ENCODE peak calls at places on chromosomes 12 and 14, in nine cellular contexts. Z is H1, B is endothelial cell of umbilical vein, O is suprapubic skin, K is uterus, G is IMR-90, X is heart left ventricle, P is A549, C is lower leg skin. E is an unnamed sample.

GRCh38 chr12:101696477-101697196 is 803 bp upstream of the CHPT1 start:
- DNase-seq in B (no peak), P (peak), Z (no peak), K (peak), C (peak), X (peak), O (peak), G (no peak), E (no peak)

GRCh38 chr14:66508846-66509621 is 1.1 kb downstream of the GPHN start:
- DNase-seq in C (peak), O (peak), G (peak), Z (no peak), X (peak), B (peak), K (peak), P (peak), E (no peak)

GRCh38 chr14:53715390-53715730 is 241.3 kb downstream of the BMP4 start:
- DNase-seq in P (peak), Z (no peak), K (no peak), O (no peak), B (peak), G (peak), X (no peak), C (no peak), E (no peak)

GRCh38 chr14:65258391-65258790 is 154.1 kb upstream of the FUT8 start:
- DNase-seq in B (peak), Z (no peak), G (peak), X (no peak), O (no peak), P (peak), C (no peak), K (no peak), E (no peak)

GRCh38 chr12:42918387-42918786 is 328.8 kb upstream of the PRICKLE1 start:
- DNase-seq in X (no peak), P (no peak), C (no peak), Z (no peak), K (no peak), B (no peak), O (no peak), G (no peak), E (no peak)

GRCh38 chr12:51666696-51667095 is 75.7 kb downstream of the SCN8A start:
- DNase-seq in G (peak), K (no peak), P (no peak), X (no peak), Z (no peak), O (no peak), C (no peak), B (no peak), E (no peak)

GRCh38 chr12:23462546-23462945 is 486.9 kb downstream of the SOX5 start:
- DNase-seq in K (no peak), O (no peak), Z (no peak), C (no peak), G (no peak), P (no peak), B (no peak), X (no peak), E (no peak)

GRCh38 chr12:74489543-74489942 is 48.1 kb upstream of the ATXN7L3B start:
- DNase-seq in K (no peak), X (no peak), C (no peak), Z (no peak), P (no peak), O (no peak), B (no peak), G (no peak), E (no peak)

GRCh38 chr14:38210168-38210567 is 2.5 kb downstream of the SSTR1 start:
- DNase-seq in Z (no peak), O (no peak), B (peak), C (no peak), P (no peak), K (no peak), X (peak), G (peak), E (no peak)

GRCh38 chr12:6285532-6286306 is 24.8 kb upstream of the PLEKHG6 start:
- DNase-seq in C (no peak), K (no peak), P (no peak), G (peak), Z (no peak), X (no peak), O (no peak), B (no peak), E (no peak)

GRCh38 chr12:67498981-67499380 is 149.6 kb upstream of the DYRK2 start:
- DNase-seq in B (no peak), G (no peak), P (no peak), Z (no peak), O (no peak), K (no peak), C (no peak), X (no peak), E (no peak)

GRCh38 chr12:100329800-100330199 is 27.1 kb upstream of the SLC17A8 start:
- DNase-seq in X (no peak), C (no peak), B (no peak), G (no peak), Z (no peak), P (no peak), O (no peak), K (no peak), E (no peak)

GRCh38 chr14:68109132-68109531 is 289.6 kb downstream of the RAD51B start:
- DNase-seq in G (peak), C (no peak), B (peak), P (no peak), Z (no peak), O (no peak), K (no peak), X (no peak), E (no peak)

GRCh38 chr12:124774054-124774461 is 89.6 kb downstream of the SCARB1 start:
- DNase-seq in O (no peak), B (no peak), C (no peak), P (no peak), Z (no peak), X (no peak), K (no peak), G (no peak), E (no peak)

GRCh38 chr12:1837541-1838206 is 17.3 kb downstream of the LRTM2 start:
- DNase-seq in G (peak), P (no peak), K (no peak), B (peak), C (no peak), Z (no peak), O (no peak), X (no peak), E (no peak)

GRCh38 chr12:32983968-32984367 is 87.4 kb upstream of the PKP2 start:
- DNase-seq in Z (peak), K (no peak), G (no peak), B (no peak), P (no peak), O (no peak), X (no peak), C (no peak), E (no peak)

GRCh38 chr12:124758266-124759200 is 105.1 kb downstream of the SCARB1 start:
- DNase-seq in G (no peak), K (no peak), C (no peak), P (no peak), O (no peak), Z (no peak), B (no peak), X (no peak), E (no peak)

DNA sequence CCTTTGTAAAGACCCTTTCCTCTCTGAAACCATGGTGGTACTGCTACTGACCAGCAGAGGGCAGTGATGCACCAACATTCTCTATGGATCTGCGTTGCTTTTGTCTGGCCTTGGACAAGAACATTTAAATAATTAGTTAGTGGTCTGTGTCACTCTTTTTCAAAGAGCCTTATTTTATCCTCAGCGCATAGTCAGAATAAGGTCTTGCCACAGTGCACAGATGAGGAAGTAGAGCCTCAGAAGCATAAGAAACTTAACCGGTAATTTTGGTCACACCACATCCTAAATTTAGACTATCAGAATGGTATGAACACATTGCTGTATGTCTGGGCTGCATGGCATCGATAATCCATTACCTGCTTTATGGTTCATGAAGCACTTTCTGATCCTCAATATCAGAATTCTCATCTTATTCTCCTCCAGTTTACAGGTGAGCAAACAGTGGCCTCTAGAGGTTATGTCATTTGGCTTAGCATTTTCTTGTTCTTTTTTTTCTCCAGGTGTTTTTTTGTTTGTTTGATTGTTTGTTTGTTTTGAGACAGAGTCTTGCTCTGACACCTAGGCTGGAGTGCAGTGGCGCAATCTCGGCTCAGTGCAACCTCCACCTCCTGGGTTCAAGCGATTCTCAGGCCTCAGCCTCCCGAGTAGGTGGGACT is 23.7 kb upstream of the IFT81 start:
- DNase-seq in Z (peak), X (peak), C (peak), K (peak), G (peak), O (no peak), B (peak), P (peak), E (no peak)
- H3K4me3 ChIP-seq in Z (no peak), X (no peak), C (no peak), K (no peak), G (no peak), O (no peak), B (no peak), P (no peak), E (no peak)

DNA sequence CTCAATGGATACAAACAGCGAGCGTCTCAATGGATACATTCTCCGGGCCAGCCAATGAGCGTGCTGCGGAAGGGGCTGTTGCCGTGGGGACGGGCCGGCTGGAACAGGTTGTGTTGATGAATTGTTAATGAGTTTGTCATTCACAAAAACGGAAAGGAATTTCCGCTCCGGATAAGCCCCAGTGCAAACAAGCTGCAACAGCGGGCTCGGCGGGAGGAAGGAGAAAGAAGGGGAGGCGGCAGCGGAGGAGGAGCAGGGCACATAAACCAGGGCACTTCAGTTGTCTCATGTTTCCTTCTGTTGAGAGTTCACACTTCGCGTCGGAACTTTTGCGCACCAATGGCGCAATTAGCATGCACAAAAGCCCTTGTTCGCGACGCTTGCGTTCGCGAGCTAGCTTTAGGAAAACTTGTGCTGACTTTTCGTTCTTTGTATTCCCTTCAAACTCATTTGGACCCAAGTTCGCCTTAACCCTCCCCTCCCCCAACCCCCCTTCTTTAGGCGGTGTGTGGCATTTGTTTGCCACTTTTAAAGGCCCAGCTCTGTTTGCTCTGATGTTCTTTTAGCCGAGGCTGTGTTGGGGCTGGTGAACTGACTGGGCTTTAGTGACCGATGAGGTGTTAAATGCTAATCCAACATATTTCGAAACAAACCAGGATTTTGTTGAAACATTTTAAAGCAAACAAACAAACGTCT is at the start of gene DUSP6:
- DNase-seq in P (peak), X (peak), O (peak), K (peak), Z (peak), C (peak), B (peak), G (peak), E (peak)
- TF ChIP-seq POLR2A in P (peak), X (peak), O (no peak), K (peak), Z (peak), C (peak), B (no peak), G (no peak), E (peak)

GRCh38 chr14:72420749-72421452 is 473.0 kb downstream of the DPF3 start:
- DNase-seq in Z (peak), K (peak), G (peak), X (peak), B (peak), P (peak), C (peak), O (peak), E (no peak)
- H3K4me3 ChIP-seq in Z (no peak), K (no peak), G (no peak), X (no peak), B (no peak), P (no peak), C (no peak), O (no peak), E (no peak)

GRCh38 chr12:47970843-47971242 is 7.4 kb downstream of the TMEM106C start:
- DNase-seq in X (no peak), K (no peak), C (no peak), O (no peak), G (no peak), P (no peak), Z (no peak), B (no peak), E (no peak)
- TF ChIP-seq POLR2A in X (no peak), K (no peak), C (no peak), O (no peak), G (no peak), P (no peak), Z (no peak), B (no peak), E (no peak)

GRCh38 chr14:85534914-85535313 is 5.0 kb downstream of the FLRT2 start:
- DNase-seq in Z (no peak), C (no peak), B (peak), G (no peak), X (no peak), O (no peak), P (no peak), K (no peak), E (no peak)

GRCh38 chr14:85534435-85534834 is 4.5 kb downstream of the FLRT2 start:
- DNase-seq in C (peak), P (no peak), X (no peak), Z (no peak), K (peak), B (peak), G (peak), O (no peak), E (no peak)

GRCh38 chr14:85532570-85532969 is 2.6 kb downstream of the FLRT2 start:
- DNase-seq in X (no peak), G (no peak), O (no peak), B (no peak), K (no peak), P (no peak), C (no peak), Z (no peak), E (no peak)

GRCh38 chr14:85532981-85533820 is 3.3 kb downstream of the FLRT2 start:
- DNase-seq in G (peak), X (peak), P (peak), K (peak), C (peak), B (peak), Z (no peak), O (peak), E (no peak)

DNA sequence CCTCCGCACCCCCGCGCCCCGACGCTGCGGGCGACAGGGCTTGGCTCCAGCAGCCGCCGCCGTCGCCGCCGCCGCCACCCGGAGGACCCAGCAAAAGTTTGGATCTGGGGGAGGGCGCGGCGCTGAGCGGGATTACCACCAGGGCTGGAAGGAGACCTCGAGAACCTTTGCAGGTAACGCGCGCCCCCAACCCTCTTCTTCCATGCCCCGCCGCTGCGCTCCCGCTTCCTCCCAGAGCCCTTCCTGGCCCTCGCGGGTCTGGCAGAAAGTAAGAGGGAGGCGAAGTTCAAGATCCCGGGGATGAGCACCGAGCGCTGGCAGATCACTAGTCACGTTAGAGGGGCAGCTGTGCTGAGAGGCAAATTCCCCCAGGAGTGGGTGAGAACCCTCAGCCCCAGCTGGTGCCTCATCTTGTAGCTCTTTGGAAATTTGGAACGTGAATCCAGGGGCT is 3.9 kb downstream of the FLRT2 start:
- DNase-seq in K (peak), X (no peak), Z (no peak), C (peak), G (peak), O (no peak), P (peak), B (peak), E (no peak)
- H3K4me3 ChIP-seq in K (peak), X (peak), Z (peak), C (peak), G (peak), O (peak), P (peak), B (peak), E (peak)

DNA sequence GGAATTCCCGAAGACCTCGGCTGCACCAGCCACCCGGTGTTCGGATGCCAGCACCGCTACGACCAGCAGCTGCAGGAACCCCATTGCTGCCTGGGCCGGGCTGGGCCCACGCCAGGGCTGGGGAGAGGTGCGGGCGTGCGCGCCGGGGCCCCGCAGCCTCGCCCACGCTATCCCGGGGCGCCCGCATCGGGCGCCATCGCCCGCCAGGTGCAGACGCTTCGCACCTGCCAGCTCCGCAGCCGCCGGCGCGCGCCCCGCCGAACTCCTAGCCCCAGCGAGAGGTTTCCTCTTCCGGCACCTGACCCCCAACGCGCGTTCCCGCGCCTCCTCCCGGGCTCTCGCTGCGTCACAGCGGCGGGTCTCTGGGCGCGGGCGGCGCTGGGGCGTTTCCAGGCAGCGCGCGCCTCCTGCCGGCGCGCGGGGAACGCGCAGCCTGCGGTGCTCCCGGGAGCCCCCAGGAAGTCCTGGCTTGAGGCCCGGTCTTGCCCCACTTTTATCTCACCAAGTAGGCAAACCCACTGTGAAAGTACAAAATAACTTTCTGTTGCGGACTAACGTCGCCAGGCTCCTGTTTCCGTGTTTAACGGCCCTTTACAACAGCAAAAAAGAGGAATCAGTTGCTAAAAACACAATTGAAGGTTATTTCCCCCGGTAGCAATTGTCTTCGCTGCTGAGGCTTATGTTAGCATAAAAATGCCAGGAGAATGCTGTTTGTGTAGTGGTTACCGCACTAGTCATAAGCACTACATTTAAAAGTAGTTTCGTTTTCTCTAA is at the start of gene TM7SF3:
- DNase-seq in Z (peak), C (peak), B (peak), K (peak), P (peak), O (peak), X (peak), G (peak), E (peak)
- TF ChIP-seq POLR2A in Z (no peak), C (no peak), B (peak), K (peak), P (peak), O (no peak), X (peak), G (no peak), E (no peak)

DNA sequence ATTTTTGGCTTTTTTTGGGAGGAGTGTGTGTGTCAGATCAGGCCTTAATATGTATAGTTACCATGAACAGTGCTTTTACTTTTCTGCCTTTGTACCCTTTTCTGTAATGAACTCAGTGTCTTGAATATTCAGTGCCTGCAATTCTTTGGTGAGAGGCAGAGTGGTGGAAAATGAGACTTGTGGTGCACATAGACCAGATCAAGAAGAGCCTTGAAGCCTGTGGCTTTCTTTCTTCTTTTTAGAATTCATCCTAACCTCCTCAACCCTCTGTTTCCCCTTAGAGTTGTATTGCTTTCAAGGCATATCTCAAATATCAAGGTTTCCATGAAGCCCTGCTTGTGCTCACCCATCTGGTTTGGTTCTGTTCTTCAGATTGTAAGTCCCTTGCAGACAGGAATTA is 2.6 kb downstream of the YLPM1 start:
- DNase-seq in O (no peak), B (peak), G (no peak), P (no peak), K (no peak), Z (no peak), C (no peak), X (no peak), E (no peak)
- H3K4me3 ChIP-seq in O (peak), B (peak), G (peak), P (peak), K (peak), Z (peak), C (no peak), X (peak), E (peak)

GRCh38 chr12:4957781-4958180 is 48.1 kb downstream of the KCNA1 start:
- DNase-seq in Z (no peak), K (no peak), X (no peak), C (no peak), P (no peak), G (no peak), B (no peak), O (no peak), E (no peak)

GRCh38 chr12:4951601-4952000 is 41.9 kb downstream of the KCNA1 start:
- DNase-seq in G (no peak), X (no peak), C (no peak), P (no peak), B (no peak), K (no peak), O (no peak), Z (no peak), E (no peak)

GRCh38 chr12:4956968-4957367 is 47.3 kb downstream of the KCNA1 start:
- DNase-seq in K (no peak), G (no peak), X (no peak), C (peak), O (no peak), B (no peak), P (no peak), Z (no peak), E (no peak)

GRCh38 chr12:4956054-4956453 is 46.3 kb downstream of the KCNA1 start:
- DNase-seq in X (no peak), C (no peak), G (no peak), O (no peak), B (no peak), P (no peak), Z (no peak), K (no peak), E (no peak)

DNA sequence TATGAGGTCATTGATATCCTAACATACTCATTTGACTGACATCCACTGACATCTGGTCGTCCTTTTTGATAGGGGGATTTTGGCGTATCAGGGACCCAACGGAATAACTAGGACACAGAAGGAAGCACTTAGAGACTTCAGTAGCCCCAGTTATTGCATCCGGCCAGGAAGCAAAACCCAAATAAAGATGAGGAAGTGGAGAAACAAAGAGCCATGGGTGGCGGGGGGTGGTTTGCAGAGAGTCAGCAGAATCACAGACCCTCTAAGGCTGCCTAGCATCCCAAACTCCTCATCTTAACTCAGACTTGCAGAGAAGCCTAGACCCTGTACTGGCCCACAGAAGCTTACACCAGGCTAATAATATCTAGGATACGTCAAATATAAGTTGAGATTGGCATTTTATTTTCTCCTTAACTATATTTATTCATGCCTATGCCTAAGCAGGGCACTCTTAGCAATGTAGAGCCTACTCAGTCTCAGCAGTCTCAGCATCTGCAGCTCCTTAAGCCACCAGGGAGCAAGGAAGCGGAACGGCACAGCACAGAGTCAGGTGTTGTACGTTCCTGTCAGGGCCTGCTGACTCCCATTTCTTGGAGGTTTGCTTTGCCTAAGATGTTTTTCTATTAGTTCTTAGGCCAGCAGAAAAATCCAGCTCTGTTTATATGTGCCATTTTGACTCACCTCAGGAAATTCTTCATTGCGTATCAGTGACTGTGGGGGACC is 45.1 kb downstream of the KCNA1 start:
- DNase-seq in P (no peak), Z (no peak), K (no peak), G (no peak), B (no peak), X (no peak), C (peak), O (no peak), E (no peak)
- TF ChIP-seq POLR2A in P (no peak), Z (no peak), K (no peak), G (no peak), B (no peak), X (no peak), C (no peak), O (no peak), E (no peak)